ENCODE peak calls at places on chromosome 7, in nine cellular contexts. U is AG04450, H is body of pancreas, B is GM10248, K is fibroblast of lung, R is psoas muscle, Q is GM13976, O is astrocyte of the cerebellum, C is spleen. P is an unnamed sample.

GRCh38 chr7:87058739-87059524 is 522 bp downstream of the ELAPOR2 start:
- DNase-seq in H (peak), C (no peak), O (no peak), B (no peak), R (peak), U (no peak), K (no peak), Q (no peak), P (peak)

GRCh38 chr7:133572087-133572486 is 319.2 kb downstream of the EXOC4 start:
- DNase-seq in C (no peak), B (no peak), O (no peak), R (no peak), K (no peak), H (no peak), Q (no peak), U (no peak), P (no peak)

GRCh38 chr7:75711634-75712494 is 26.9 kb downstream of the HIP1 start:
- DNase-seq in U (no peak), Q (no peak), K (peak), R (no peak), O (no peak), C (peak), B (no peak), H (no peak), P (no peak)

GRCh38 chr7:95396136-95397032 is at the start of gene PON3:
- DNase-seq in B (peak), R (peak), U (no peak), Q (no peak), O (no peak), C (peak), K (no peak), H (peak), P (no peak)

GRCh38 chr7:2282185-2282751 is 32.0 kb downstream of the SNX8 start:
- DNase-seq in H (no peak), B (no peak), C (no peak), R (no peak), K (no peak), O (no peak), Q (no peak), U (no peak), P (no peak)

GRCh38 chr7:108529341-108529740 is 3.4 kb upstream of the PNPLA8 start:
- DNase-seq in O (no peak), H (no peak), Q (no peak), K (no peak), R (no peak), B (no peak), U (no peak), C (no peak), P (no peak)

GRCh38 chr7:106999023-106999422 is 45.5 kb upstream of the PRKAR2B start:
- DNase-seq in B (no peak), R (no peak), K (no peak), C (no peak), Q (no peak), H (no peak), O (no peak), U (no peak), P (peak)

GRCh38 chr7:138431517-138431916 is 28.5 kb upstream of the TRIM24 start:
- DNase-seq in R (no peak), C (no peak), Q (no peak), U (no peak), O (no peak), K (peak), H (no peak), B (no peak), P (no peak)

GRCh38 chr7:73427902-73428696 is 5.5 kb upstream of the FZD9 start:
- DNase-seq in B (no peak), C (peak), H (no peak), O (no peak), R (no peak), Q (no peak), U (no peak), K (no peak), P (no peak)

GRCh38 chr7:8114175-8114574 is 145.6 kb downstream of the GLCCI1 start:
- DNase-seq in O (no peak), H (no peak), R (no peak), K (no peak), C (no peak), Q (peak), U (no peak), B (peak), P (no peak)

GRCh38 chr7:104160375-104160774 is 47.4 kb downstream of the ORC5 start:
- DNase-seq in O (peak), H (no peak), K (no peak), Q (no peak), B (no peak), C (no peak), U (no peak), R (no peak), P (peak)

GRCh38 chr7:44772867-44773266 is 23.6 kb upstream of the PPIA start:
- DNase-seq in H (no peak), Q (no peak), U (no peak), R (no peak), O (no peak), B (no peak), K (no peak), C (no peak), P (no peak)

GRCh38 chr7:28666144-28666543 is 253.8 kb downstream of the CREB5 start:
- DNase-seq in R (no peak), B (no peak), O (no peak), K (peak), H (no peak), C (no peak), U (no peak), Q (no peak), P (peak)

GRCh38 chr7:123220396-123220795 is 20.6 kb upstream of the SLC13A1 start:
- DNase-seq in R (no peak), B (no peak), K (peak), O (no peak), C (no peak), H (peak), U (no peak), Q (no peak), P (peak)

GRCh38 chr7:151008511-151009323 is 15.6 kb downstream of the ATG9B start:
- DNase-seq in K (peak), H (peak), R (peak), U (no peak), B (peak), O (no peak), C (peak), Q (peak), P (peak)

GRCh38 chr7:23062452-23062851 is 43.1 kb upstream of the KLHL7 start:
- DNase-seq in K (peak), B (no peak), H (no peak), R (no peak), C (no peak), Q (no peak), U (peak), O (no peak), P (peak)

GRCh38 chr7:132516042-132516840 is 60.0 kb downstream of the PLXNA4 start:
- DNase-seq in O (peak), H (no peak), U (no peak), Q (no peak), K (peak), B (no peak), R (no peak), C (no peak), P (peak)

GRCh38 chr7:90621892-90622182 is 25.7 kb downstream of the CDK14 start:
- DNase-seq in U (no peak), O (no peak), K (no peak), H (no peak), C (no peak), Q (no peak), B (no peak), R (no peak), P (no peak)

GRCh38 chr7:82163586-82163985 is 280.0 kb downstream of the CACNA2D1 start:
- DNase-seq in U (no peak), R (no peak), Q (no peak), H (no peak), C (no peak), K (no peak), B (no peak), O (no peak), P (no peak)

GRCh38 chr7:35316549-35316948 is 62.6 kb upstream of the TBX20 start:
- DNase-seq in O (no peak), U (no peak), H (no peak), Q (no peak), C (no peak), R (no peak), K (peak), B (no peak), P (peak)

GRCh38 chr7:142513221-142513955 is 235.9 kb upstream of the PRSS1 start:
- DNase-seq in R (no peak), B (no peak), C (no peak), U (no peak), H (no peak), O (no peak), K (no peak), Q (no peak), P (no peak)

GRCh38 chr7:44905002-44905635 is 19.8 kb upstream of the PURB start:
- DNase-seq in O (no peak), C (no peak), U (no peak), H (no peak), K (no peak), Q (no peak), B (no peak), R (no peak), P (no peak)

GRCh38 chr7:135930565-135931423 is 46.4 kb downstream of the MTPN start:
- DNase-seq in Q (no peak), C (no peak), O (no peak), B (no peak), U (no peak), R (no peak), K (peak), H (no peak), P (no peak)

GRCh38 chr7:957418-958220 is 3.1 kb upstream of the ADAP1 start:
- DNase-seq in O (no peak), R (peak), H (no peak), K (no peak), U (no peak), Q (no peak), C (peak), B (no peak), P (no peak)

GRCh38 chr7:116351966-116352365 is 141.6 kb downstream of the TES start:
- DNase-seq in O (no peak), C (no peak), U (no peak), B (no peak), R (no peak), H (no peak), Q (no peak), K (no peak), P (no peak)

GRCh38 chr7:116347151-116347832 is 137.0 kb downstream of the TES start:
- DNase-seq in K (no peak), R (no peak), O (no peak), C (no peak), U (no peak), H (no peak), Q (no peak), B (no peak), P (no peak)

GRCh38 chr7:116354171-116354545 is 143.8 kb downstream of the TES start:
- DNase-seq in C (no peak), Q (no peak), K (peak), O (peak), H (peak), B (no peak), R (no peak), U (peak), P (peak)

GRCh38 chr7:116353614-116354013 is 143.3 kb downstream of the TES start:
- DNase-seq in U (no peak), K (peak), B (no peak), R (no peak), Q (no peak), C (no peak), H (peak), O (no peak), P (peak)

DNA sequence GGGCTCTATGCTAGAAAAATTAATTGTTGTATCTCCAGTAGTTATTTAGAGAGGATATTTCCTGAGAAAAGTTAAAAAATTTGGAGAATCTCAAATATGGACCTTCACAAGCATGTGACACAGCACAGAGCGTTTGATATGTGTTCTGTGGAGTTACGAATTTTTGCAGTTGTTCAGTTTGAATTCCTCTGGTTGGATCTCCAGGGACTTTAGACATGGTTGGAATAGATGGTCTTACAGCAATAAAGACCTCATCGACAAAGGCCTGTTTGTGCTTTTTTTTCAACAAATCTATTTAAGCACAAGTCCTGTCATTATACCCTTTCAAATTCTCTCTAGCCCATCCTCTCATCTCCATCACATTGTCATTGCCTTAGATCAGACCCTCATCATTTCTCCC is 138.0 kb downstream of the TES start:
- DNase-seq in R (no peak), K (no peak), H (no peak), O (no peak), B (no peak), U (no peak), C (no peak), Q (no peak), P (no peak)
- TF ChIP-seq CTCF in R (no peak), K (no peak), H (no peak), O (no peak), B (no peak), U (no peak), C (no peak), Q (no peak), P (no peak)

GRCh38 chr7:157368955-157369354 is 32.2 kb downstream of the DNAJB6 start:
- DNase-seq in O (no peak), B (no peak), U (no peak), R (no peak), K (no peak), H (no peak), C (no peak), Q (no peak), P (no peak)
- TF ChIP-seq CTCF in O (no peak), B (no peak), U (no peak), R (no peak), K (no peak), H (no peak), C (no peak), Q (no peak), P (no peak)

GRCh38 chr7:129951076-129952011 is 1.4 kb downstream of the UBE2H start:
- DNase-seq in B (no peak), H (peak), Q (no peak), K (peak), U (no peak), O (no peak), C (no peak), R (no peak), P (peak)
- TF ChIP-seq CTCF in B (no peak), H (peak), Q (no peak), K (no peak), U (no peak), O (no peak), C (no peak), R (no peak), P (no peak)

DNA sequence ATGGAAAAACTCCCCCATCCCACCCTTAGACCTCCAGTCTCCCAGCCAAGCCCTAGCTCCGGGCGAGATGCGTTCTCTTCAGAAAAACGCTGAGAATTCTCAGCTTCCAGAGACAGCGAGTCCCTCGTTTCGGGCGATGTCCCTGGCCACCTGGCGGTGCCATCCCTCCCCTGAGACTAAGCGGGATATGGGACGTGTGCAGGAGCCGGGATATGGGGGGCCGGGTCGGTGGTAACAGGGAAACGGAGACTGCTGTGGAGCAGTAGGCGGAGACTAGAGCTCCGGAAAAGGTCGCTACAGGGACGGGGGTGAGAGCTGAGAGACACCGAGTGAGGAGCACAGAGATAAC is 435 bp upstream of the STRIP2 start:
- DNase-seq in K (no peak), Q (no peak), U (no peak), C (no peak), R (no peak), B (peak), H (no peak), O (no peak), P (no peak)
- TF ChIP-seq CTCF in K (peak), Q (no peak), U (peak), C (no peak), R (no peak), B (no peak), H (peak), O (peak), P (peak)

GRCh38 chr7:99504603-99505323 is at the start of gene ZKSCAN5:
- DNase-seq in H (peak), O (peak), Q (peak), C (peak), U (peak), K (peak), B (peak), R (peak), P (peak)
- TF ChIP-seq CTCF in H (no peak), O (no peak), Q (no peak), C (peak), U (no peak), K (no peak), B (no peak), R (no peak), P (no peak)

GRCh38 chr7:51354897-51355296 is 38.3 kb upstream of the COBL start:
- DNase-seq in B (no peak), H (no peak), Q (no peak), U (no peak), R (no peak), O (no peak), K (no peak), C (no peak), P (no peak)

GRCh38 chr7:51352174-51353145 is 35.9 kb upstream of the COBL start:
- DNase-seq in U (no peak), R (no peak), K (no peak), B (no peak), Q (no peak), H (no peak), C (no peak), O (no peak), P (no peak)

GRCh38 chr7:51354434-51354833 is 37.8 kb upstream of the COBL start:
- DNase-seq in O (no peak), B (no peak), R (no peak), Q (no peak), H (no peak), C (no peak), K (no peak), U (no peak), P (no peak)

GRCh38 chr7:51356849-51357516 is 40.4 kb upstream of the COBL start:
- DNase-seq in H (peak), R (no peak), B (no peak), C (no peak), Q (no peak), K (no peak), O (no peak), U (no peak), P (no peak)

GRCh38 chr7:51357821-51358220 is 41.2 kb upstream of the COBL start:
- DNase-seq in Q (no peak), B (no peak), C (no peak), K (no peak), R (no peak), H (no peak), O (no peak), U (no peak), P (no peak)
- TF ChIP-seq CTCF in Q (no peak), B (no peak), C (no peak), K (no peak), R (peak), H (no peak), O (no peak), U (no peak), P (peak)

DNA sequence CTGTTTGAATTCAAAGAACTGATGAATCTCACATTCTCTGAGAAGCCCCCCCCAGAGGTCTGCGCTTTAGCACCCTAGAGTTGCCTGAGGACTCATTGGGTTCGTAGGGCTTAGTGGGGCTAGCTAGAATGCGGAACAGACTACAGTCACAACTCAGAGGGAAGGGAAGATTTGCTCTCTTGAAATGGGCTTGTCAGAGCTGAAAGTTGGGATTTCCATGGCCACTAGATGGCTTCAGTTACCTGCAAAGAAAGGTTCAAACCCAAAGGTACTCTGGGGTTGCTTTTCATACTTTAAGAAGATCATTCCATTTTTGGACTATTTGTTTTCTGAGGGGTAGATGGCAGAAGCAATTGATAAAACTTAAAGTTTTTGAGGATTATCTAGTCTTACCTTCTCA is 205.0 kb downstream of the BBS9 start:
- DNase-seq in R (no peak), K (peak), Q (no peak), C (no peak), H (no peak), B (no peak), U (no peak), O (no peak), P (peak)
- TF ChIP-seq CTCF in R (peak), K (peak), Q (peak), C (no peak), H (no peak), B (peak), U (peak), O (peak), P (peak)

DNA sequence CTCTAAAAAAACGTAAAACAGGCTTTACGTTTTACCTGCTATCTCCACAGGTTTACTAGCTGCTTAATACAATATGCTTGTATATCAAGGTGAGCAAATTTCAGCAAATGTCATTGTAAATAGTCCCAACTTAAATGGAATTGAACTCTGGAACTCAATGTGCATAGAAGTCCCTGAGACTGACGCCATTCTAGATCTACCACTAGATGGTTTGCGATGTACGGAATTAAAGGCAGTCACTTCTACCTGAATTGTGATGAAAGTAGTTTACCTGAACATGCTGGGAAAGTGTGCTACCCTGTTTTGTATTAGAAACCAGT is 837 bp upstream of the SNX13 start:
- DNase-seq in R (no peak), Q (no peak), C (no peak), K (peak), B (no peak), H (no peak), U (no peak), O (no peak), P (peak)
- TF ChIP-seq CTCF in R (no peak), Q (no peak), C (no peak), K (peak), B (no peak), H (peak), U (peak), O (no peak), P (no peak)

GRCh38 chr7:24591152-24591551 is 17.9 kb downstream of the PALS2 start:
- DNase-seq in U (no peak), H (no peak), B (no peak), K (no peak), C (no peak), R (no peak), O (no peak), Q (no peak), P (no peak)
- TF ChIP-seq CTCF in U (no peak), H (no peak), B (peak), K (peak), C (no peak), R (no peak), O (no peak), Q (no peak), P (no peak)